ENCODE peak calls at places on chromosome 20, in five cellular contexts. M, E, U, S and P are unnamed samples.

GRCh38 chr20:10304474-10305046 is 85.9 kb downstream of the SNAP25 start:
- DNase-seq in M (no peak), E (no peak), U (no peak), S (no peak), P (no peak)

GRCh38 chr20:40848530-40848929 is 159.5 kb upstream of the MAFB start:
- DNase-seq in M (no peak), E (no peak), U (no peak), S (no peak), P (no peak)

GRCh38 chr20:48701702-48702101 is 126.1 kb downstream of the PREX1 start:
- DNase-seq in M (no peak), E (no peak), U (no peak), S (no peak), P (no peak)

GRCh38 chr20:44832724-44833123 is 22.4 kb upstream of the RIMS4 start:
- DNase-seq in M (no peak), E (no peak), U (no peak), S (no peak), P (peak; percentile 64)

GRCh38 chr20:57934007-57934805 is 224.4 kb upstream of the PMEPA1 start:
- DNase-seq in M (no peak), E (no peak), U (no peak), S (no peak), P (peak; percentile 21)

GRCh38 chr20:20734475-20734948 is 22.1 kb upstream of the RALGAPA2 start:
- DNase-seq in M (no peak), E (no peak), U (no peak), S (no peak), P (no peak)

GRCh38 chr20:1299522-1299921 is 29.4 kb downstream of the SDCBP2 start:
- DNase-seq in M (no peak), E (no peak), U (no peak), S (no peak), P (peak; percentile 12)

GRCh38 chr20:23639490-23639958 is 1.8 kb upstream of the CST3 start:
- DNase-seq in M (no peak), E (no peak), U (no peak), S (no peak), P (no peak)

GRCh38 chr20:13286600-13286999 is 65.5 kb downstream of the ISM1 start:
- DNase-seq in M (no peak), E (no peak), U (no peak), S (no peak), P (no peak)

GRCh38 chr20:48266571-48266970 is 481.3 kb upstream of the SULF2 start:
- DNase-seq in M (no peak), E (no peak), U (no peak), S (no peak), P (no peak)

GRCh38 chr20:58137651-58138265 is 90.7 kb downstream of the ANKRD60 start:
- DNase-seq in M (peak; percentile 34), E (no peak), U (no peak), S (no peak), P (no peak)

GRCh38 chr20:58014628-58015315 is 213.7 kb downstream of the ANKRD60 start:
- DNase-seq in M (no peak), E (no peak), U (peak; percentile 68), S (peak; percentile 5), P (no peak)

GRCh38 chr20:59631751-59632380 is 27.5 kb downstream of the PHACTR3 start:
- DNase-seq in M (no peak), E (no peak), U (no peak), S (no peak), P (no peak)

GRCh38 chr20:59633646-59634045 is 29.3 kb downstream of the PHACTR3 start:
- DNase-seq in M (no peak), E (no peak), U (no peak), S (no peak), P (no peak)

GRCh38 chr20:59632426-59633113 is 28.2 kb downstream of the PHACTR3 start:
- DNase-seq in M (no peak), E (no peak), U (no peak), S (no peak), P (no peak)

GRCh38 chr20:59636791-59637370 is 32.5 kb downstream of the PHACTR3 start:
- DNase-seq in M (no peak), E (no peak), U (no peak), S (no peak), P (no peak)

GRCh38 chr20:59634435-59635005 is 30.2 kb downstream of the PHACTR3 start:
- DNase-seq in M (no peak), E (no peak), U (no peak), S (no peak), P (no peak)
- H3K9me3 ChIP-seq in M (no peaks in the 10 kb centered on the region), E (no peaks in the 10 kb centered on the region), U (peaks cover 3% of the 10 kb centered on the region), S (no peaks in the 10 kb centered on the region), P (no peaks in the 10 kb centered on the region)

GRCh38 chr20:33541797-33542196 is 51.9 kb downstream of the CBFA2T2 start:
- DNase-seq in M (no peak), E (no peak), U (no peak), S (no peak), P (no peak)
- H3K36me3 ChIP-seq in M (no peaks in the 10 kb centered on the region), E (no peaks in the 10 kb centered on the region), U (no peaks in the 10 kb centered on the region), S (no peaks in the 10 kb centered on the region), P (no peaks in the 10 kb centered on the region)

DNA sequence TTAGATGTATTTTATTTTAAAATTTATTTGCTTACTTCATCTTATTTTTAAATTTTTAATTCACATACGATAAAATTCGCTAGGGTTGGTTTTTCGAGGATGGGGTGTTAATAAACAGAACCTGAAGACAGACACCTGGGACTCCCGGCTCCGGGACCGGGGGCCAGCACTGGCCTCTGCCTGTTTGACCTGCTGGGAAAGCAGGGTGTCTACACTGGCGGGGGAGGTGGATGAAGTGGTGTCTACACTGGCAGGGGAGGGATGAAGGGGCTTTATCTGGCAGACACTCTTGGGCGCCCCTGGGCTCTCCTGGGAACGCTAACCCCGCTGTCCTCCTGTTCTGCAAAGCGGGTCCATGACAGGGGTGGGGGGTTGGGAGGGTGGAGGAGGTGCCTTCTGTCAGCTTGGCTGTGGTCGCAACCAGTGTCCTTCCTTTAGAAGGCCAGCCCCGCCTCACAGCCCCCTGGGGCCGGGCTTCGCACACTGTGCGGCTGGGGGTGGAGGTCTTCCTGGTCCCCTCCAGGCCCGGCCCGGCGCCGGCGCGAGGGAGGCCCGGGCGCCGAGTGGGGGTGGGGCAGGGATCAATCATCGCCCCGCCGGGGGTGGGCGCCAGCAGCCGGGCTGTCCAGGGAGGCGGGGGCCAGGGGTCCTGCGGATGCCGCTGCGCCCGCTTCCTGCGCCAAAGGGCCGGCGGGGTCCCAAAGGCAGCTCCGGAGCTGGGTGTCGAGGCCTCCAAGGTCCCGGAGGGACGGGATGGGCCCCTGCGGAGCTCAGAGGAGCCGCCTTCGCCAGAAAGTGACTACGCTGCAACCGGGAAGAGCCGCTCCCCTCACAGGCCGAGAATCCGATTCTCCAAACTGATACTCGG is 1.8 kb downstream of the GATA5 start:
- DNase-seq in M (no peak), E (no peak), U (no peak), S (no peak), P (no peak)
- H3K4me3 ChIP-seq in M (no peak overlapping the region), E (no peak overlapping the region), U (no peak overlapping the region), S (no peak overlapping the region), P (no peak overlapping the region)

GRCh38 chr20:38242848-38243449 is 17.6 kb downstream of the KIAA1755 start:
- DNase-seq in M (no peak), E (no peak), U (no peak), S (no peak), P (no peak)

GRCh38 chr20:38238834-38239233 is 21.7 kb downstream of the KIAA1755 start:
- DNase-seq in M (no peak), E (no peak), U (no peak), S (no peak), P (no peak)

GRCh38 chr20:38243617-38244016 is 16.9 kb downstream of the KIAA1755 start:
- DNase-seq in M (no peak), E (no peak), U (no peak), S (no peak), P (no peak)

GRCh38 chr20:38239406-38239805 is 21.1 kb downstream of the KIAA1755 start:
- DNase-seq in M (no peak), E (no peak), U (no peak), S (no peak), P (no peak)

GRCh38 chr20:38241201-38241600 is 19.3 kb downstream of the KIAA1755 start:
- DNase-seq in M (no peak), E (no peak), U (no peak), S (no peak), P (no peak)
- H3K9me3 ChIP-seq in M (no peaks in the 10 kb centered on the region), E (no peaks in the 10 kb centered on the region), U (peaks cover 20% of the 10 kb centered on the region), S (peaks cover 19% of the 10 kb centered on the region), P (peaks cover 34% of the 10 kb centered on the region)

GRCh38 chr20:62951896-62952372 is 575 bp upstream of the SLC17A9 start:
- DNase-seq in M (no peak), E (no peak), U (no peak), S (no peak), P (no peak)

GRCh38 chr20:62952373-62953166 is at the start of gene SLC17A9:
- DNase-seq in M (peak; percentile 82), E (peak; percentile 51), U (peak; percentile 10), S (peak; percentile 70), P (no peak)

GRCh38 chr20:62950741-62951140 is 1.8 kb upstream of the SLC17A9 start:
- DNase-seq in M (no peak), E (no peak), U (no peak), S (no peak), P (no peak)

GRCh38 chr20:62949887-62950286 is 2.6 kb upstream of the SLC17A9 start:
- DNase-seq in M (no peak), E (no peak), U (no peak), S (no peak), P (no peak)

GRCh38 chr20:62951143-62951895 is 1.2 kb upstream of the SLC17A9 start:
- DNase-seq in M (no peak), E (no peak), U (no peak), S (no peak), P (no peak)
- H3K36me3 ChIP-seq in M (peaks cover 37% of the 10 kb centered on the region), E (no peaks in the 10 kb centered on the region), U (peaks cover 13% of the 10 kb centered on the region), S (peaks cover 37% of the 10 kb centered on the region), P (peaks cover 35% of the 10 kb centered on the region)

GRCh38 chr20:63653041-63653973 is at the start of gene STMN3:
- DNase-seq in M (peak; percentile 92), E (peak; percentile 94), U (peak; percentile 92), S (peak; percentile 81), P (peak; percentile 97)
- H3K4me3 ChIP-seq in M (peak within 1 kb of the TSS; percentile 79), E (peak within 1 kb of the TSS; percentile 41), U (peak within 1 kb of the TSS; percentile 56), S (peak within 1 kb of the TSS; percentile 52), P (peak within 1 kb of the TSS; percentile 67)

GRCh38 chr20:31237763-31238162 is 19.7 kb upstream of the DEFB115 start:
- DNase-seq in M (no peak), E (no peak), U (no peak), S (no peak), P (no peak)
- H3K9me3 ChIP-seq in M (peaks cover 57% of the 10 kb centered on the region), E (peaks cover 6% of the 10 kb centered on the region), U (peaks cover 41% of the 10 kb centered on the region), S (peaks cover 54% of the 10 kb centered on the region), P (peaks cover 24% of the 10 kb centered on the region)